ENCODE peak calls at places on chromosomes 1 and 21, in six cellular contexts. One of them, this sample, is unnamed.

GRCh38 chr1:22810378-22810777 is 99.7 kb downstream of the EPHB2 start:
- DNase-seq in heart left ventricle: no peak
- DNase-seq in heart right ventricle: no peak
- DNase-seq in thoracic aorta: no peak
- DNase-seq in transverse colon: no peak
- DNase-seq in K562: no peak
- DNase-seq in this sample: no peak

GRCh38 chr21:16071761-16072160 is 342.0 kb downstream of the USP25 start:
- DNase-seq in heart right ventricle: no peak
- DNase-seq in heart left ventricle: no peak
- DNase-seq in thoracic aorta: no peak
- DNase-seq in K562: no peak
- DNase-seq in transverse colon: no peak
- DNase-seq in this sample: no peak

GRCh38 chr1:23475641-23476040 is 8.3 kb downstream of the ASAP3 start:
- DNase-seq in transverse colon: no peak
- DNase-seq in thoracic aorta: no peak
- DNase-seq in heart right ventricle: no peak
- DNase-seq in K562: no peak
- DNase-seq in heart left ventricle: no peak
- DNase-seq in this sample: no peak

GRCh38 chr1:32746130-32746529 is 43.6 kb upstream of the SYNC start:
- DNase-seq in heart right ventricle: no peak
- DNase-seq in thoracic aorta: no peak
- DNase-seq in heart left ventricle: no peak
- DNase-seq in K562: no peak
- DNase-seq in transverse colon: no peak
- DNase-seq in this sample: no peak

GRCh38 chr1:55965981-55966461 is 613.3 kb downstream of the PLPP3 start:
- DNase-seq in transverse colon: no peak
- DNase-seq in heart right ventricle: no peak
- DNase-seq in heart left ventricle: no peak
- DNase-seq in thoracic aorta: no peak
- DNase-seq in K562: no peak
- DNase-seq in this sample: no peak

GRCh38 chr1:119471566-119471965 is 35.4 kb upstream of the HSD3B1 start:
- DNase-seq in heart right ventricle: no peak
- DNase-seq in thoracic aorta: no peak
- DNase-seq in heart left ventricle: no peak
- DNase-seq in transverse colon: no peak
- DNase-seq in K562: no peak
- DNase-seq in this sample: no peak

GRCh38 chr1:236895665-236896387 is 100.7 kb downstream of the MTR start:
- DNase-seq in thoracic aorta: no peak
- DNase-seq in K562: no peak
- DNase-seq in transverse colon: no peak
- DNase-seq in heart right ventricle: peak; percentile 47
- DNase-seq in heart left ventricle: peak; percentile 66
- DNase-seq in this sample: no peak

GRCh38 chr1:209866201-209866600 is 38.4 kb downstream of the UTP25 start:
- DNase-seq in heart left ventricle: no peak
- DNase-seq in heart right ventricle: no peak
- DNase-seq in K562: no peak
- DNase-seq in thoracic aorta: no peak
- DNase-seq in transverse colon: no peak
- DNase-seq in this sample: no peak

GRCh38 chr1:112396668-112397025 is 633 bp downstream of the CTTNBP2NL start:
- DNase-seq in transverse colon: no peak
- DNase-seq in K562: no peak
- DNase-seq in heart right ventricle: no peak
- DNase-seq in thoracic aorta: no peak
- DNase-seq in heart left ventricle: no peak
- DNase-seq in this sample: no peak

GRCh38 chr1:219505886-219506285 is 107.0 kb downstream of the ZC3H11B start:
- DNase-seq in transverse colon: no peak
- DNase-seq in thoracic aorta: no peak
- DNase-seq in heart left ventricle: no peak
- DNase-seq in K562: no peak
- DNase-seq in heart right ventricle: no peak
- DNase-seq in this sample: no peak

GRCh38 chr1:207651583-207651982 is 6.7 kb downstream of the CR1L start:
- DNase-seq in thoracic aorta: no peak
- DNase-seq in transverse colon: no peak
- DNase-seq in K562: no peak
- DNase-seq in heart left ventricle: no peak
- DNase-seq in heart right ventricle: no peak
- DNase-seq in this sample: no peak

GRCh38 chr1:207658904-207659485 is 14.1 kb downstream of the CR1L start:
- DNase-seq in heart left ventricle: no peak
- DNase-seq in heart right ventricle: no peak
- DNase-seq in thoracic aorta: no peak
- DNase-seq in transverse colon: no peak
- DNase-seq in K562: no peak
- DNase-seq in this sample: no peak

GRCh38 chr1:207649865-207650580 is 5.1 kb downstream of the CR1L start:
- DNase-seq in heart right ventricle: no peak
- DNase-seq in K562: peak; percentile 89
- DNase-seq in heart left ventricle: no peak
- DNase-seq in transverse colon: no peak
- DNase-seq in thoracic aorta: no peak
- DNase-seq in this sample: no peak

GRCh38 chr1:207658408-207658807 is 13.5 kb downstream of the CR1L start:
- DNase-seq in thoracic aorta: no peak
- DNase-seq in heart right ventricle: no peak
- DNase-seq in K562: no peak
- DNase-seq in heart left ventricle: no peak
- DNase-seq in transverse colon: no peak
- DNase-seq in this sample: no peak

DNA sequence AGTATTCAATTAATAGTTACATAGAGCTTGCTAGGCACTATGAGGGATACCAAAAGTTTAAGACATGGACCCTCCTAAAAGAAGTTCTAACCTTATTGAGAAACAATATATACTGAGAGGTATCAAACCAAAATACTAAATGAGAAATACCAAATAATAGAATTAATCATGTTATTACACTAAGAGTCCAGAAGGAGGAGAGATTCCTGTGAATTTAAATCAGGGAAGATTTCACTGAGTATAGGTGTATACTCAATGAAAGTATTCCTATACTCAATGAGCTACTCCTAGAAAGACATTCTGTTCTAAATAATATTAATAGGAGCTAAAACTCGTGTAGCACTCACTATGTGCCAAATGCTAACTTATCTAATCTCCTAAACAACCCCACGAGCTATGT is 9.4 kb downstream of the CR1L start:
- DNase-seq in heart right ventricle: no peak
- DNase-seq in transverse colon: no peak
- DNase-seq in heart left ventricle: no peak
- DNase-seq in thoracic aorta: no peak
- DNase-seq in K562: no peak
- DNase-seq in this sample: no peak
- TF ChIP-seq CTCF in heart right ventricle: no peak
- TF ChIP-seq CTCF in transverse colon: no peak
- TF ChIP-seq CTCF in heart left ventricle: no peak
- TF ChIP-seq CTCF in thoracic aorta: no peak
- TF ChIP-seq CTCF in K562: no peak
- TF ChIP-seq CTCF in this sample: peak; percentile 36

GRCh38 chr21:32350981-32351380 is 41.8 kb downstream of the URB1 start:
- DNase-seq in heart right ventricle: no peak
- DNase-seq in heart left ventricle: no peak
- DNase-seq in thoracic aorta: no peak
- DNase-seq in transverse colon: no peak
- DNase-seq in K562: no peak
- DNase-seq in this sample: no peak

GRCh38 chr21:32348604-32349332 is 44.0 kb downstream of the URB1 start:
- DNase-seq in K562: no peak
- DNase-seq in transverse colon: no peak
- DNase-seq in heart left ventricle: no peak
- DNase-seq in heart right ventricle: no peak
- DNase-seq in thoracic aorta: no peak
- DNase-seq in this sample: peak; percentile 10

GRCh38 chr21:32347887-32348450 is 44.8 kb downstream of the URB1 start:
- DNase-seq in heart left ventricle: no peak
- DNase-seq in thoracic aorta: no peak
- DNase-seq in transverse colon: peak; percentile 25
- DNase-seq in K562: no peak
- DNase-seq in heart right ventricle: no peak
- DNase-seq in this sample: no peak

GRCh38 chr21:32350211-32350980 is 42.4 kb downstream of the URB1 start:
- DNase-seq in heart left ventricle: no peak
- DNase-seq in transverse colon: no peak
- DNase-seq in thoracic aorta: no peak
- DNase-seq in heart right ventricle: no peak
- DNase-seq in K562: no peak
- DNase-seq in this sample: no peak

GRCh38 chr21:32349333-32349944 is 43.4 kb downstream of the URB1 start:
- DNase-seq in thoracic aorta: no peak
- DNase-seq in transverse colon: no peak
- DNase-seq in heart right ventricle: no peak
- DNase-seq in K562: no peak
- DNase-seq in heart left ventricle: no peak
- DNase-seq in this sample: no peak
- H3K36me3 ChIP-seq in thoracic aorta: peaks cover 99% of the 10 kb centered on the region
- H3K36me3 ChIP-seq in transverse colon: no peaks in the 10 kb centered on the region
- H3K36me3 ChIP-seq in heart right ventricle: peaks cover 9% of the 10 kb centered on the region
- H3K36me3 ChIP-seq in K562: peaks cover 100% of the 10 kb centered on the region
- H3K36me3 ChIP-seq in heart left ventricle: peaks cover 100% of the 10 kb centered on the region
- H3K36me3 ChIP-seq in this sample: peaks cover 93% of the 10 kb centered on the region

DNA sequence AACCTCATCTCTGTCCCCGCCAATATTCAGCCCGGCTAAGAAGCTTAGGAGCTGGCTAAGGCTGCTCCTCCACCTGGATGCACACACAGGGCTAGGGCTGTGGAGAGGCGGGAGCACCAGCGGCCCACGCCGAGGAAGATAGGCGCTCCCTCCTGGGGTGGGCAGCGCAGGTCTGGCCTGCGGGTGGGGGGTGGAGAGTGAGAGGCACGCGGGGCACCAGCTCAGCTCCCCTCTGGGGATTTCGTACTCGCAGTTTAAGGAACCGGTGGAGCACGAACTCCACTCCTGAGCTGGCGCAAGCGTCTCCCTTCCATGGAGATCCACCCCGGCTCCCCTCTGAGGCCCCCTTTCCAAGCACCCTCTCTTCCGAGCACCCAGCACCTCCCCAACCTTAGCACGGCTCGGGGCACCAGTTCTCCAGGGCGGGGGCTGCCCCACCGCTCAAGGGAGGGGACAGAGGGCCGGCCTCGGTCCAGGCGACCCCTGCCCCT is 433 bp upstream of the KAZN start:
- DNase-seq in heart left ventricle: no peak
- DNase-seq in heart right ventricle: no peak
- DNase-seq in K562: peak; percentile 24
- DNase-seq in thoracic aorta: no peak
- DNase-seq in transverse colon: no peak
- DNase-seq in this sample: no peak
- H3K4me3 ChIP-seq in heart left ventricle: peak overlapping the region; percentile 53
- H3K4me3 ChIP-seq in heart right ventricle: peak overlapping the region; percentile 31
- H3K4me3 ChIP-seq in K562: no peak overlapping the region
- H3K4me3 ChIP-seq in thoracic aorta: peak overlapping the region; percentile 49
- H3K4me3 ChIP-seq in transverse colon: peak overlapping the region; percentile 46
- H3K4me3 ChIP-seq in this sample: no peak overlapping the region

GRCh38 chr1:17101261-17101660 is 18.0 kb downstream of the PADI2 start:
- DNase-seq in thoracic aorta: no peak
- DNase-seq in heart left ventricle: no peak
- DNase-seq in transverse colon: no peak
- DNase-seq in K562: no peak
- DNase-seq in heart right ventricle: no peak
- DNase-seq in this sample: no peak

GRCh38 chr1:17098440-17099317 is 20.6 kb downstream of the PADI2 start:
- DNase-seq in K562: no peak
- DNase-seq in heart left ventricle: no peak
- DNase-seq in thoracic aorta: no peak
- DNase-seq in transverse colon: no peak
- DNase-seq in heart right ventricle: no peak
- DNase-seq in this sample: no peak

GRCh38 chr1:17102232-17102631 is 17.0 kb downstream of the PADI2 start:
- DNase-seq in K562: no peak
- DNase-seq in heart left ventricle: no peak
- DNase-seq in heart right ventricle: no peak
- DNase-seq in thoracic aorta: no peak
- DNase-seq in transverse colon: no peak
- DNase-seq in this sample: no peak

GRCh38 chr1:17097787-17098186 is 21.5 kb downstream of the PADI2 start:
- DNase-seq in heart right ventricle: no peak
- DNase-seq in thoracic aorta: no peak
- DNase-seq in heart left ventricle: no peak
- DNase-seq in K562: no peak
- DNase-seq in transverse colon: no peak
- DNase-seq in this sample: no peak

GRCh38 chr1:17099941-17100340 is 19.3 kb downstream of the PADI2 start:
- DNase-seq in transverse colon: no peak
- DNase-seq in K562: no peak
- DNase-seq in heart right ventricle: no peak
- DNase-seq in thoracic aorta: no peak
- DNase-seq in heart left ventricle: no peak
- DNase-seq in this sample: no peak
- TF ChIP-seq CTCF in transverse colon: no peak
- TF ChIP-seq CTCF in K562: no peak
- TF ChIP-seq CTCF in heart right ventricle: no peak
- TF ChIP-seq CTCF in thoracic aorta: no peak
- TF ChIP-seq CTCF in heart left ventricle: no peak
- TF ChIP-seq CTCF in this sample: no peak

GRCh38 chr1:224373008-224373590 is 16.4 kb downstream of the CNIH4 start:
- DNase-seq in heart left ventricle: no peak
- DNase-seq in heart right ventricle: no peak
- DNase-seq in K562: no peak
- DNase-seq in transverse colon: no peak
- DNase-seq in thoracic aorta: no peak
- DNase-seq in this sample: no peak
- H3K36me3 ChIP-seq in heart left ventricle: peaks cover 98% of the 10 kb centered on the region
- H3K36me3 ChIP-seq in heart right ventricle: peaks cover 7% of the 10 kb centered on the region
- H3K36me3 ChIP-seq in K562: peaks cover 75% of the 10 kb centered on the region
- H3K36me3 ChIP-seq in transverse colon: no peaks in the 10 kb centered on the region
- H3K36me3 ChIP-seq in thoracic aorta: peaks cover 21% of the 10 kb centered on the region
- H3K36me3 ChIP-seq in this sample: peaks cover 61% of the 10 kb centered on the region

GRCh38 chr1:157135646-157136045 is 2.5 kb downstream of the ETV3 start:
- DNase-seq in thoracic aorta: no peak
- DNase-seq in heart right ventricle: no peak
- DNase-seq in heart left ventricle: no peak
- DNase-seq in K562: no peak
- DNase-seq in transverse colon: no peak
- DNase-seq in this sample: no peak
- H3K4me3 ChIP-seq in thoracic aorta: no peak overlapping the region
- H3K4me3 ChIP-seq in heart right ventricle: no peak overlapping the region
- H3K4me3 ChIP-seq in heart left ventricle: no peak overlapping the region
- H3K4me3 ChIP-seq in K562: no peak overlapping the region
- H3K4me3 ChIP-seq in transverse colon: no peak overlapping the region
- H3K4me3 ChIP-seq in this sample: no peak overlapping the region